ENCODE peak calls at places on chromosomes 1 and 21, in six cellular contexts. O is endothelial cell of umbilical vein, V is A549, P is astrocyte, B is GM23338, F is hepatocyte. D is an unnamed sample.
A peak's percentile ranks its signal among the peaks of the same experiment; 100 is the strongest.

GRCh38 chr1:1876335-1876935 is 14.5 kb downstream of the GNB1 start:
- DNase-seq in O (no peak), V (no peak), P (peak; percentile 62), B (no peak), F (no peak), D (peak; percentile 61)

GRCh38 chr1:40914927-40915569 is 52.9 kb upstream of the CITED4 start:
- DNase-seq in O (no peak), V (no peak), P (no peak), B (no peak), F (no peak), D (no peak)

GRCh38 chr1:151061012-151061401 is 810 bp downstream of the MLLT11 start:
- DNase-seq in O (peak; percentile 41), V (no peak), P (peak; percentile 34), B (no peak), F (no peak), D (no peak)

GRCh38 chr21:42701706-42702456 is 48.5 kb downstream of the PDE9A start:
- DNase-seq in O (no peak), V (no peak), P (no peak), B (no peak), F (no peak), D (no peak)

GRCh38 chr1:154407021-154407865 is 2.1 kb downstream of the IL6R start:
- DNase-seq in O (no peak), V (no peak), P (no peak), B (no peak), F (no peak), D (peak; percentile 67)

GRCh38 chr1:48026701-48027532 is 29.7 kb upstream of the TRABD2B start:
- DNase-seq in O (no peak), V (no peak), P (no peak), B (no peak), F (no peak), D (no peak)

GRCh38 chr1:100187912-100188311 is 9.9 kb upstream of the LRRC39 start:
- DNase-seq in O (no peak), V (no peak), P (peak; percentile 67), B (no peak), F (peak; percentile 7), D (peak; percentile 44)

GRCh38 chr21:17003221-17003620 is 509.6 kb upstream of the CXADR start:
- DNase-seq in O (no peak), V (no peak), P (peak; percentile 78), B (peak; percentile 48), F (no peak), D (peak; percentile 75)

GRCh38 chr1:19514391-19514831 is 29.1 kb upstream of the CAPZB start:
- DNase-seq in O (no peak), V (no peak), P (no peak), B (no peak), F (no peak), D (no peak)

GRCh38 chr1:119410977-119411376 is 4.0 kb upstream of the HSD3B2 start:
- DNase-seq in O (no peak), V (no peak), P (no peak), B (no peak), F (no peak), D (peak; percentile 24)

GRCh38 chr1:33895396-33895795 is 31.5 kb downstream of the HMGB4 start:
- DNase-seq in O (no peak), V (no peak), P (no peak), B (no peak), F (no peak), D (no peak)

GRCh38 chr1:179369751-179370341 is 4.1 kb downstream of the AXDND1 start:
- DNase-seq in O (peak; percentile 79), V (peak; percentile 62), P (peak; percentile 37), B (peak; percentile 85), F (peak; percentile 81), D (peak; percentile 79)

GRCh38 chr1:236052227-236052993 is 12.5 kb downstream of the NID1 start:
- DNase-seq in O (no peak), V (no peak), P (no peak), B (no peak), F (no peak), D (no peak)

GRCh38 chr1:152486400-152487006 is 24.1 kb upstream of the LCE5A start:
- DNase-seq in O (no peak), V (peak; percentile 30), P (no peak), B (peak; percentile 78), F (no peak), D (peak; percentile 22)

GRCh38 chr1:154519661-154520060 is 17.4 kb upstream of the SHE start:
- DNase-seq in O (no peak), V (no peak), P (no peak), B (no peak), F (no peak), D (no peak)

GRCh38 chr1:88237026-88237425 is 447.0 kb upstream of the PKN2 start:
- DNase-seq in O (no peak), V (no peak), P (peak; percentile 86), B (no peak), F (no peak), D (peak; percentile 86)

GRCh38 chr21:31284797-31285397 is 59.2 kb downstream of the TIAM1 start:
- DNase-seq in O (no peak), V (no peak), P (peak; percentile 39), B (no peak), F (no peak), D (peak; percentile 44)

GRCh38 chr1:200118779-200119505 is 91.4 kb downstream of the NR5A2 start:
- DNase-seq in O (no peak), V (no peak), P (no peak), B (peak; percentile 13), F (peak; percentile 10), D (no peak)

DNA sequence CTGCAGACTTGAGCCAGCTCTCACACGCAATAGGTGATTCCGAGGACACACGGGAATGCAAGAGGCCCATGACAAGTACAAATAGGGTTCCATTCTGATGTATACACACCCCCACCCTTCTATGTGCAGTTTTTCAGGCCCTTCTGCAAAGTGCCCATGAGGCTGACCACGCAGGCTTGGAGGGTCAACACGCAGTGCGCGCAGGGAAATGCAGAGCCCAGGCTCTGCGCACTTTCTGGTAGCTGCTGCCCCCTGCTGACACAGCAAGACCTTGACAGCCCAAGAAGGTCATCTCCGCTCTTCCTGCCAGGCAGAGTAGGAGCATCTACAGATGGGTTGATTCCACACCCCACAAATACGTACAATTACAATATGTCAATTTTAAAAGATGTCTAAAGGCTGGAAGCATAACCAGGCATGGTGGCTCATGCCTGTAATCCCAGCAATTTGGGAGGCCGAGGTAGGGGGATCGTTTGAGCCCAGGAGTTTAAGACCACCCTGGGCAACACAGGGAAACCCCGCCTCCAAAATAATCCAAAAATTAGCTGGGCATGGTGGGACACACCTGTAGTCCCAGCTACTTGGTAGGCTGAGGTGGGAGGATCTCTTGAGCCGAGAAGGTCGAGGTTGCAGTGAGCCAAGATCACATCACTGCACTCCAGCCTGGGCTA is 18.5 kb downstream of the SH3BP5L start:
- DNase-seq in O (peak; percentile 26), V (peak; percentile 37), P (no peak), B (peak; percentile 83), F (peak; percentile 54), D (peak; percentile 68)
- H3K4me1 ChIP-seq in O (peaks cover 2% of the 10 kb centered on the region), V (peaks cover 10% of the 10 kb centered on the region), P (peaks cover 3% of the 10 kb centered on the region), B (no peaks in the 10 kb centered on the region), F (no peaks in the 10 kb centered on the region), D (peaks cover 7% of the 10 kb centered on the region)

DNA sequence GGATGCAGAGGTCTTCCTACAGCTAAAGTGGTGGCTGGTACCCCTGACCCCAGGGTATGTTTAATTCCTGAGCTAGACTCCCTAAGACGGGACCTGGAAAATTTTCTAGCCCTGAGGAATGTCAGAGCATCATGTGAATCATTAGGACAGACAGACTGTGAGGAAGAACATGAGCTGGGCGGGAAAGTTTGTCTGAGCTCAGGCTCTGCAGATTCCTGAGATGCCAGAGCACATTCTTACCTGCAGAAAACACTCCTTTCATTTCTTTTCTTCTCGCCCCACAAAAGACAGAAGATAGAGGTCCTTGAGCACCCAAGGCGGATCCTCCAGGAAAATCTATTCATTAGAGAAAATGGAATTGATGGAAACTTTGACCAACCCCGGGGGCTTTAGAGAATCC is 6.5 kb downstream of the CAPN2 start:
- DNase-seq in O (no peak), V (no peak), P (no peak), B (peak; percentile 95), F (no peak), D (peak; percentile 42)
- H3K4me2 ChIP-seq in O (no peak overlapping the region), V (peak overlapping the region; percentile 88), P (peak overlapping the region; percentile 15), B (peak overlapping the region; percentile 30), F (peak overlapping the region; percentile 13), D (no peak overlapping the region)

GRCh38 chr21:38990424-38990794 is 184.7 kb downstream of the ETS2 start:
- DNase-seq in O (no peak), V (no peak), P (no peak), B (peak; percentile 11), F (no peak), D (no peak)

GRCh38 chr21:38987551-38988210 is 182.0 kb downstream of the ETS2 start:
- DNase-seq in O (no peak), V (no peak), P (no peak), B (no peak), F (no peak), D (peak; percentile 24)

GRCh38 chr21:38988211-38989096 is 182.7 kb downstream of the ETS2 start:
- DNase-seq in O (no peak), V (no peak), P (no peak), B (no peak), F (peak; percentile 38), D (no peak)

GRCh38 chr21:38989097-38989744 is 183.5 kb downstream of the ETS2 start:
- DNase-seq in O (no peak), V (no peak), P (no peak), B (no peak), F (no peak), D (no peak)

DNA sequence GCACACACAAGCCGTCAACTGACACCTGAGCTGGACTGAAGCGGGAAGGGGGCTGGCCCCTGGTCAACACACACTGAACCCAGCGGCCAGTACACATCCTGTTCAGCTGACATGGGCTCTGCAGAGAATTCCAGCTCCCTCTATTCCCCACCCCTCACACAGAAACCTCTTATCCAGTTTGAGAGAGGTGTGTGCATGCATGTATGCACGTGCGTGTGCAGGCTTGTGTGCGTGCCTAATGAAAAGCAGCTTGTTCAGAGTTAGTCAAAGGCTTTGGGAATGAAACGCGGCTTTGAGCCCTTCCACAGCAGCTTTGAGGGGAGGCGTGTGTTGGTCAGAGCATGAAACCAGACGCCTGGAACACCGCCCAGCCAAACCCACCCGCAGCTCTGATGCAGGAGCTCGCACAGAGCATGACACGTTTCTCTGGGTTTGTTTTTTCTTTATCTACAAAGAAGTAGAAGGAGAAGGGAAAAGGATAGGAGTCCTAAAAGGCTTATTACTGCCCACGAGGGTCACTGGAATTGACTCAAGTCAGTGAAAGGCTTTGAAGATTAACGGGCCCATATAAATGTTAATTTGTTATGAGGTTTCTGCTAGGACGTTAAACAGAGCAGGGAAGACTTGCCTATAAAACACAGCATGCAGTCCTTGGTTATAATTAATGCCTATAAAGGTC is 184.2 kb downstream of the ETS2 start:
- DNase-seq in O (peak; percentile 68), V (no peak), P (peak; percentile 92), B (no peak), F (peak; percentile 88), D (peak; percentile 76)
- H3K4me1 ChIP-seq in O (peaks cover 60% of the 10 kb centered on the region), V (peaks cover 13% of the 10 kb centered on the region), P (peaks cover 42% of the 10 kb centered on the region), B (peaks cover 33% of the 10 kb centered on the region), F (peaks cover 72% of the 10 kb centered on the region), D (peaks cover 35% of the 10 kb centered on the region)

DNA sequence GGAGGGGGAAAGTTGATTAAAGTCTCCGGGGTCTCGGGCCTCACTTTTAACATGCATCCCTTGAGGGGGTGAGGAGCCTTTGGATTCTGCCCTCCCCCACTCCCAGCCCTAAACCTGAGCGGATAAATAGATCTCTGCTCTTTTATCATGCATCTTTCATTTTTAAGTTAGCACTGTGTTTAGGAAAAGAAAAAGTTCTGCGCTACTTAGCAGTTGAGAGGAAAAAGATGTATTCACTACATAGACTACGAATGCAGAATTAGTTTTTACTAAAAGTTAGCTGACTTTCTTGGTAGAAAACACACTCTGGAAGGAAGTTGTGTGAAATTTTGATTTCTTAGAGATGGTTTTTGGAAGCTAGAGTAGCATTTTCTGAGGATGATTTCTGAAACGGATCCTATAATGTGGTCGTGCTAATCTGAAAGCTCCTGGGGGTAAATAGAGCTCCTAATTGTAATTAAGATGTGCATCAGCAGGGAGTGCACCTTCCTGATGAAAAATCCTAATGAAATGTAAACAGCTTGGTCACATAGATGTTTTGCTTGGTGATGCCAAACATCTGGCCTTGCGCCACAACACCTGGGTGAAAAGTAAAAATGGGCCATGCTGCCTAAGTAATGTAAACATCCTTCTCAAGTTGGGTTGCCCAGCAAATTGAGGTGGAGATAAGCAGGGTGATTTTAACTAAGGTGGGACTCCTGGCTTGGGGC is 1.8 kb downstream of the ROR1 start:
- DNase-seq in O (no peak), V (no peak), P (no peak), B (no peak), F (no peak), D (no peak)
- H3K4me2 ChIP-seq in O (peak overlapping the region; percentile 88), V (peak overlapping the region; percentile 85), P (peak overlapping the region; percentile 87), B (peak overlapping the region; percentile 77), F (peak overlapping the region; percentile 84), D (peak overlapping the region; percentile 92)